ENCODE peak calls at places on chromosome X, in five cellular contexts. One of them, this sample, is unnamed.

GRCh38 chrX:139298437-139298836 is 232.1 kb upstream of the F9 start:
- DNase-seq in IMR-90: no peak
- DNase-seq in foreskin fibroblast: no peak
- DNase-seq in NCI-H226: no peak
- DNase-seq in amniotic stem cell: no peak
- DNase-seq in this sample: no peak

GRCh38 chrX:96770315-96770714 is 85.7 kb downstream of the DIAPH2 start:
- DNase-seq in amniotic stem cell: no peak
- DNase-seq in NCI-H226: no peak
- DNase-seq in foreskin fibroblast: peak; percentile 15
- DNase-seq in IMR-90: peak; percentile 18
- DNase-seq in this sample: no peak

GRCh38 chrX:84187501-84188319 is at the start of gene RPS6KA6:
- DNase-seq in NCI-H226: peak; percentile 3
- DNase-seq in amniotic stem cell: no peak
- DNase-seq in IMR-90: peak; percentile 22
- DNase-seq in foreskin fibroblast: peak; percentile 55
- DNase-seq in this sample: no peak

GRCh38 chrX:144612076-144612475 is 635.2 kb upstream of the SPANXN1 start:
- DNase-seq in amniotic stem cell: no peak
- DNase-seq in NCI-H226: no peak
- DNase-seq in IMR-90: no peak
- DNase-seq in foreskin fibroblast: no peak
- DNase-seq in this sample: no peak

GRCh38 chrX:39445336-39445735 is 644.1 kb downstream of the MID1IP1 start:
- DNase-seq in NCI-H226: no peak
- DNase-seq in IMR-90: no peak
- DNase-seq in amniotic stem cell: no peak
- DNase-seq in foreskin fibroblast: no peak
- DNase-seq in this sample: no peak

GRCh38 chrX:82734140-82734539 is 774.0 kb upstream of the POU3F4 start:
- DNase-seq in IMR-90: no peak
- DNase-seq in NCI-H226: no peak
- DNase-seq in amniotic stem cell: no peak
- DNase-seq in foreskin fibroblast: no peak
- DNase-seq in this sample: no peak

GRCh38 chrX:623599-624323 is 6.8 kb upstream of the SHOX start:
- DNase-seq in amniotic stem cell: no peak
- DNase-seq in NCI-H226: no peak
- DNase-seq in IMR-90: no peak
- DNase-seq in foreskin fibroblast: peak; percentile 71
- DNase-seq in this sample: no peak

GRCh38 chrX:51155157-51155556 is 177.5 kb upstream of the NUDT10 start:
- DNase-seq in amniotic stem cell: no peak
- DNase-seq in NCI-H226: no peak
- DNase-seq in foreskin fibroblast: no peak
- DNase-seq in IMR-90: no peak
- DNase-seq in this sample: no peak

GRCh38 chrX:23884427-23885024 is 23.2 kb downstream of the APOO start:
- DNase-seq in IMR-90: peak; percentile 50
- DNase-seq in foreskin fibroblast: peak; percentile 70
- DNase-seq in amniotic stem cell: no peak
- DNase-seq in NCI-H226: no peak
- DNase-seq in this sample: no peak

GRCh38 chrX:153306527-153307115 is 14.9 kb downstream of the PNMA6F start:
- DNase-seq in IMR-90: no peak
- DNase-seq in amniotic stem cell: no peak
- DNase-seq in NCI-H226: no peak
- DNase-seq in foreskin fibroblast: no peak
- DNase-seq in this sample: no peak

GRCh38 chrX:17377047-17377692 is 2.2 kb downstream of the NHS start:
- DNase-seq in foreskin fibroblast: peak; percentile 75
- DNase-seq in NCI-H226: peak; percentile 37
- DNase-seq in IMR-90: peak; percentile 61
- DNase-seq in amniotic stem cell: no peak
- DNase-seq in this sample: no peak

GRCh38 chrX:135087867-135088266 is 32.5 kb downstream of the ETDB start:
- DNase-seq in IMR-90: no peak
- DNase-seq in foreskin fibroblast: peak; percentile 14
- DNase-seq in NCI-H226: no peak
- DNase-seq in amniotic stem cell: no peak
- DNase-seq in this sample: no peak

GRCh38 chrX:68808686-68809357 is 20.0 kb upstream of the EFNB1 start:
- DNase-seq in NCI-H226: no peak
- DNase-seq in foreskin fibroblast: peak; percentile 10
- DNase-seq in IMR-90: no peak
- DNase-seq in amniotic stem cell: no peak
- DNase-seq in this sample: no peak

GRCh38 chrX:41258281-41258680 is 75.7 kb upstream of the DDX3X start:
- DNase-seq in IMR-90: no peak
- DNase-seq in NCI-H226: no peak
- DNase-seq in amniotic stem cell: no peak
- DNase-seq in foreskin fibroblast: no peak
- DNase-seq in this sample: no peak

GRCh38 chrX:54785901-54786300 is 12.2 kb downstream of the ITIH6 start:
- DNase-seq in NCI-H226: no peak
- DNase-seq in amniotic stem cell: no peak
- DNase-seq in foreskin fibroblast: peak; percentile 4
- DNase-seq in IMR-90: no peak
- DNase-seq in this sample: no peak

GRCh38 chrX:151754641-151755215 is 20.2 kb downstream of the CNGA2 start:
- DNase-seq in foreskin fibroblast: peak; percentile 25
- DNase-seq in IMR-90: no peak
- DNase-seq in amniotic stem cell: no peak
- DNase-seq in NCI-H226: no peak
- DNase-seq in this sample: no peak

GRCh38 chrX:13763489-13763888 is 28.9 kb downstream of the OFD1 start:
- DNase-seq in NCI-H226: no peak
- DNase-seq in IMR-90: no peak
- DNase-seq in foreskin fibroblast: no peak
- DNase-seq in amniotic stem cell: no peak
- DNase-seq in this sample: no peak

This sample was measured in BJ.